ENCODE peak calls at places on chromosomes 11 and 22, in four cellular contexts. C is ovary, A is left ventricle myocardium inferior, F is cardiac muscle cell. O is an unnamed sample. For H3K9me3 and H3K4me1, the result is how much of the 10 kb centered on the place peaks cover.

GRCh38 chr22:50710221-50710620 is 27.8 kb upstream of the ACR start:
- DNase-seq in F (no peak), A (peak), C (no peak), O (peak)

GRCh38 chr11:8747173-8747572 is 64.6 kb downstream of the RPL27A start:
- DNase-seq in F (no peak), C (no peak), A (no peak), O (no peak)

GRCh38 chr11:12083380-12083779 is 27.0 kb upstream of the MICAL2 start:
- DNase-seq in C (no peak), A (no peak), F (no peak), O (no peak)

GRCh38 chr22:30312053-30312452 is 14.7 kb downstream of the TBC1D10A start:
- DNase-seq in F (no peak), A (no peak), C (no peak), O (no peak)

GRCh38 chr22:41948142-41948541 is 1.2 kb upstream of the CENPM start:
- DNase-seq in A (no peak), F (no peak), C (no peak), O (no peak)

GRCh38 chr11:83826078-83826477 is 539.9 kb upstream of the CCDC90B start:
- DNase-seq in C (no peak), F (no peak), A (no peak), O (no peak)

GRCh38 chr22:28791841-28792490 is 8.4 kb downstream of the XBP1 start:
- DNase-seq in A (no peak), C (no peak), F (no peak), O (no peak)

GRCh38 chr22:31509041-31509440 is 12.7 kb downstream of the SFI1 start:
- DNase-seq in A (no peak), F (no peak), C (no peak), O (no peak)

GRCh38 chr22:37925767-37926166 is 19.7 kb downstream of the MICALL1 start:
- DNase-seq in A (no peak), F (no peak), C (no peak), O (no peak)

GRCh38 chr22:31566484-31566883 is 70.1 kb downstream of the SFI1 start:
- DNase-seq in F (no peak), A (no peak), C (no peak), O (no peak)

GRCh38 chr11:95245038-95245437 is 14.0 kb upstream of the SESN3 start:
- DNase-seq in C (no peak), F (no peak), A (no peak), O (peak)

GRCh38 chr11:113971506-113972195 is 3.3 kb upstream of the HTR3A start:
- DNase-seq in F (no peak), C (no peak), A (no peak), O (no peak)

GRCh38 chr11:10540546-10540914 is 457 bp downstream of the RNF141 start:
- DNase-seq in F (peak), C (no peak), A (no peak), O (no peak)

GRCh38 chr11:130189492-130190210 is 30.1 kb downstream of the ST14 start:
- DNase-seq in F (no peak), A (no peak), C (no peak), O (no peak)

GRCh38 chr11:93817426-93818348 is 32.7 kb downstream of the VSTM5 start:
- DNase-seq in F (no peak), C (no peak), A (no peak), O (no peak)

GRCh38 chr11:103703437-103703836 is 333.0 kb upstream of the DDI1 start:
- DNase-seq in F (no peak), C (no peak), A (no peak), O (no peak)

GRCh38 chr11:33891714-33892327 is at the start of gene LMO2:
- DNase-seq in F (no peak), A (no peak), C (no peak), O (no peak)

GRCh38 chr22:22593964-22594656 is 35.0 kb upstream of the PRAME start:
- DNase-seq in C (no peak), A (no peak), F (no peak), O (no peak)

GRCh38 chr11:19816040-19816439 is 103.4 kb downstream of the NAV2 start:
- DNase-seq in A (no peak), C (no peak), F (no peak), O (no peak)

GRCh38 chr11:119432484-119433368 is 9.8 kb upstream of the THY1 start:
- DNase-seq in F (no peak), C (peak), A (no peak), O (no peak)

GRCh38 chr11:122598971-122599370 is 56.6 kb upstream of the UBASH3B start:
- DNase-seq in C (no peak), A (no peak), F (no peak), O (no peak)

GRCh38 chr11:578276-579035 is 2.2 kb downstream of the PHRF1 start:
- DNase-seq in F (no peak), A (no peak), C (no peak), O (no peak)

GRCh38 chr11:12141283-12141682 is 30.9 kb downstream of the MICAL2 start:
- DNase-seq in F (no peak), C (no peak), A (no peak), O (no peak)

GRCh38 chr22:27238935-27239510 is 562.5 kb downstream of the MN1 start:
- DNase-seq in C (peak), A (peak), F (peak), O (peak)

GRCh38 chr11:64876226-64876750 is 2.1 kb downstream of the EHD1 start:
- DNase-seq in C (no peak), F (no peak), A (no peak), O (no peak)

GRCh38 chr11:44361883-44362282 is 51.9 kb upstream of the ALX4 start:
- DNase-seq in A (no peak), C (no peak), F (no peak), O (no peak)

GRCh38 chr22:50696251-50696798 is 23.7 kb downstream of the SHANK3 start:
- DNase-seq in F (no peak), A (peak), C (peak), O (peak)

GRCh38 chr11:386483-386882 is 7.5 kb upstream of the PKP3 start:
- DNase-seq in A (no peak), F (no peak), C (no peak), O (no peak)

GRCh38 chr11:6674198-6674597 is 8.9 kb downstream of the MRPL17 start:
- DNase-seq in C (no peak), A (no peak), F (no peak), O (no peak)

GRCh38 chr11:29773656-29774264 is 243.1 kb downstream of the KCNA4 start:
- DNase-seq in A (peak), F (peak), C (no peak), O (peak)

GRCh38 chr11:71238285-71238875 is 14.0 kb downstream of the SHANK2 start:
- DNase-seq in F (no peak), A (no peak), C (no peak), O (peak)

GRCh38 chr11:71240061-71240690 is 12.2 kb downstream of the SHANK2 start:
- DNase-seq in C (no peak), F (no peak), A (no peak), O (peak)

GRCh38 chr11:71238941-71239340 is 13.4 kb downstream of the SHANK2 start:
- DNase-seq in A (no peak), C (no peak), F (no peak), O (peak)

GRCh38 chr11:71240865-71241691 is 11.3 kb downstream of the SHANK2 start:
- DNase-seq in A (no peak), F (no peak), C (no peak), O (peak)

DNA sequence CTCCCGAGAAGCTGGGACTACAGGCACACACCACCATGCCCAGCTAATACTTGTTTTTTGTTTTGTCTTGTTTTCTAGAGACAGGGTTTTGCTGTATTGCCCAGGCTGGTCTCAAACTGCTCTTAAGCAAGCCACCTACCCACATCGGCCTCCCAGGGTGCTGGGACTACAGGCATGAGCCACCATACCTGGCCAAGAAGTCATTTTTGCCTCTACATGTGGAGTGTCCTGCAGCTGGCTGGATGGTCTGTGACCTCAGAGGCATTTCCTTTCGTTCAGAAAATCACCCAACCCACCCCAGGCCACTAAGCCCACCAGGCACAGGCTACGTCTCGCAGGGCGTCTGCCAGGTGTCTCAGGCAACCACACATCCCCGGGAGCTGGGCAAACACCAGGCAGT is 12.8 kb downstream of the SHANK2 start:
- DNase-seq in C (no peak), A (no peak), F (no peak), O (peak)
- H3K9me3 ChIP-seq in C (under half), A (under half), F (under half), O (under half)

DNA sequence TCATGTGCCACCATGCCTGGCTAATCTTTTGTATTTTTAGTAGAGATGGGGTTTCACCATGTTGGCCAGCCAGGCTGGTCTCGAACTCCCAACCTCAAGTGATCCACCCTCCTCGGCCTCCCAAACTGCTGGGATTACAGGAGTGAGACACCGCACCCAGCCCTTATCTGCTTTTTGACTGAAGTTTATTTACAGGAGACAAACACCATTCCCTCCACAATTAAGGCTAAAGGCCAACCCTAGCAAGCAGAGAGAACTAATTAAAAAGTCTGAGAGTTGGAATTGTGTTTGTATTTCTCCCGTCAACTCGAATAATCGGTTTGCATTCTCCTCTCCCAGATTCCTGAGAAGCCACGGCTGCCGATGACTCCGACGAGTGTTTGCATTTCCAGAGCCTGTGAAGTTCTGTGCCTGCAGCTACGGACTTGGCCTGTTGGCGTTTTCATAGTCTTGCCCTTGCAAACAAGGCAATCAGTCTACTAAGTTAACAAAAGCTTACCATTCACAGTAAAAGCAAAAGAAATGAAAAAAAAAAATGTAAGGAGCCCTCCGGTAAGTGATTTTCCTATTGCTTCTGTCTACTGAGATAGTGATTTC is 73.3 kb upstream of the NUP50 start:
- DNase-seq in A (no peak), F (peak), C (no peak), O (no peak)
- H3K4me1 ChIP-seq in A (under half), F (under half), C (under half), O (under half)

GRCh38 chr11:3049430-3050243 is 7.6 kb downstream of the CARS1 start:
- DNase-seq in C (peak), F (no peak), A (peak), O (peak)
- H3K27ac ChIP-seq in C (no peak), F (no peak), A (peak), O (peak)

GRCh38 chr11:70862093-70862492 is 390.3 kb downstream of the SHANK2 start:
- DNase-seq in A (no peak), C (no peak), F (no peak), O (no peak)

GRCh38 chr11:70863186-70863585 is 389.2 kb downstream of the SHANK2 start:
- DNase-seq in F (no peak), A (no peak), C (no peak), O (no peak)

GRCh38 chr11:70861534-70861933 is 390.8 kb downstream of the SHANK2 start:
- DNase-seq in A (no peak), C (no peak), F (no peak), O (no peak)

GRCh38 chr11:70865356-70865755 is 387.0 kb downstream of the SHANK2 start:
- DNase-seq in F (no peak), C (no peak), A (no peak), O (no peak)

GRCh38 chr11:70863988-70864387 is 388.4 kb downstream of the SHANK2 start:
- DNase-seq in A (no peak), C (no peak), F (no peak), O (no peak)
- H3K9me3 ChIP-seq in A (under half), C (under half), F (under half), O (under half)

DNA sequence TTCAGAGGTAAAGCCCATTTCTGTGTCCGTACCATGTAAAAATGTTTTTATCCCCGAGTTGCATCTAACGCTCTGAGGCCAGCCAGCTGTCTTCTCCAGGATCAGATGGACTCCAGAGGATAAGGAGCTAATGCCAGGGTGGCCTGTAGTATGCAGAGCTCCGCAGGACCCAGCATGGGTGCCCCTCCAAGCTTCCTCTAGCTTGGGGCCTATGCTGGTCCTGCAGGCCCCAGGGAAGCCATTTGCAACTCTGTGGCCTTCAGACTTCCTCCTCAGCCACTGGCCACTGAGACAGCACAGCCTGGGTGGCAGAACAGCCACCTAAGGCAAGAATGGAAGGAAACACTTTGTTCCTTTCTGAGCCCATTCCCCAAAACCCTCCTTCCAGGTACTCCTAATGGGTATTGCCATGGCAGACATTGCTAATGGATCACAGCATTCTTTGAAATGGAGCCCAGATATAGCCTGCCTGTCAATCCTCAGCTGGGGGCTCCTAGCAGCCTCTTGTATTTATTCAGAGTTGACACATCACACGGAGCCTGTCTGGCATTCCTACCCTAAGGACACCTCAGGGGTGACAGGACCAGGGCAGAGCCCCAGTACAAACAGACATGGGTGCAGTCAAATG is 4.7 kb downstream of the ADA2 start:
- DNase-seq in A (no peak), C (no peak), F (no peak), O (no peak)
- H3K4me1 ChIP-seq in A (under half), C (under half), F (under half), O (under half)

DNA sequence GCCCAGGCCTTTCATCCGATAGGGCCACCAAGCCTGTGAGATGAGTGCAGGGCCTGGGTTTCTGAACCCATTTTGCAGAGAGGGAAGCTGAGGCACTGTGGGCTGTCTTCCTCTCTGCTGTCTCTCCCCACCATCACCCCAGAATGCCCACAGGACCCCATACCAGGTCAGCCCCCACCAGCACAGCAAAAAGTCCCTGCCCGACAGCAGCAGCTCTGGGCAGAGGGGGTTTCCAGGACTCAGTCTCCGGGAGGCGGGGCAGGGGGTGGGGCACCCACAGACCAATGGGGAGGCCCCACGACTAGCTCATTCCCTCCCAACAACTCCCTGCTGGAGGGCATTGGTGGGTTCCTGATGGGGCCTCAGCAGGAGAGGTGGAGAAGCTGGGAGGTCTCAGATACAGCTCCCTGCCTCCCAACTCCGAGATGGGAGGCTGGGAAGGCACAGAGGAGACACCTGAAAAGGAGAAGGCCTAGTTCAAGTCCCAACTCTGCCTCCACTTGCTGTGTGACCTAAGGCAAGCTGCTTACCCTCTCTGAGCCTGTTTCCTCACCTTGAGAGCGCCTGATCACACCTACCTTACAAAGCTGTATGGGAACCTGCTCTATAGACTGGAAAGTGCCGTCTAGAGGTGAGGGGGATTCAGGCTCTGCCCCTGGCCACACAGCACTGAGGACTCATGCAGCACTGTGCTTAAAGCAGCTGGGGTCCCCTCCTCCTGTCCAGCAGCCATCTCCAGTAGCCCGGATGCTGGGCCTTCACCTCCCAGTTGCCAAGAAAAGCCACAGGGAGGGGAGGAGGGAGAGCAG is 3.5 kb downstream of the CBX7 start:
- DNase-seq in A (peak), C (peak), F (no peak), O (no peak)
- H3K27ac ChIP-seq in A (peak), C (peak), F (no peak), O (no peak)

DNA sequence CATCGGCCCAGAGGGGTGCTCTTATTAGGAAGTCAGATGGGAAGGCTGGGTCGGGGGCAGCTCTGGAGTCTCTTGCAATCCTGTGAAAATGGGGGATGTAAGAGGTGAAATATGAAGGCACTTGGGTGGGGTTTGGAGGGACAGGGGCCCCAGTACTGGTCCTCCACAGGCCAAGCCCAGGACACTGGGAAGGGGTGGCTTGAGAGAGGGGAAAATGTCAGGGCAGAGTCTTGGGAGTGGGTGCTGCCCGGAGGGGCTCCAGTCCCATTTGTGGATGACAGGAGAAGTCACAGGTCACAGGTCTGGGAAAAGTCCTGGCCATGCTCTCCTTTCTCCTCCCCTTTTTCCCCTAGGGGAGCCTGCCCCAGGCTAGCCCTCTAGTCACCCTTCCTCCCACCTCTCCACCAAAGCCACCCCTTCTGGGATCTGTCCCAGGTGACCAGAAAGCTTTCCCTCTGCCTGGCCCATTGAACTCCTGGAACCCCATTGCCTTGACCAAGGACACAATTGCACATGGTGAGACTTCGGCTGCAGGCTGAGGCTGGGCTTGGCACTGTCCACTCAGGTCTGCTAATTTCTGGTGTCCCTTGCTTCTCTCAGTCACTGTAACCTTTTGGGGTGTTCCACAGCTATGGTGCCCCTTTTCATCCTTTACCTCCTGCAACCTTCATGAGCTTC is 1465.0 kb downstream of the TBC1D22A start:
- DNase-seq in F (no peak), C (no peak), A (no peak), O (no peak)
- H3K9me3 ChIP-seq in F (under half), C (under half), A (under half), O (under half)

GRCh38 chr11:86196924-86197323 is 47.6 kb upstream of the EED start:
- DNase-seq in C (no peak), A (no peak), F (no peak), O (no peak)

GRCh38 chr11:86197448-86197847 is 47.1 kb upstream of the EED start:
- DNase-seq in F (no peak), C (no peak), A (no peak), O (no peak)

GRCh38 chr11:86194998-86195397 is 49.6 kb upstream of the EED start:
- DNase-seq in A (no peak), F (no peak), C (no peak), O (no peak)

GRCh38 chr11:86196291-86196690 is 48.3 kb upstream of the EED start:
- DNase-seq in A (no peak), F (no peak), C (no peak), O (no peak)

DNA sequence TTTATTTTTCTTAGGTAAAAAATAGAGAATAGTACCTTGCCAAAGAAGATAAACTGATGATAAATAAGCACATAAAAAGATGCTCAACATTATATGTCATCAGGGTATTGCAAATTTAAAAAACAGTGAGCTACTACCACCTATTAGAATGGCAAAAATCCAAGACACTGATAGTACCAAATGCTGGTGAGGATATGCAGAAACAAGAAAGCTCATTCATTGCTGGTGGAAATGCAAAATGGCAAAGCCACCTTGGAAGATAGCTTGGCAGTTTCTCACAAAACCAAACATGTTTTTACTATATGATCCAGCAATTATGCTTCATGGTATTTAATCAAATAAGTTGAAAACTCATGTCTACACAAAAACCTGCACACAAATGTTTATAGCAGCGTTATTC is 46.4 kb upstream of the EED start:
- DNase-seq in A (no peak), F (no peak), C (no peak), O (no peak)
- H3K4me1 ChIP-seq in A (under half), F (under half), C (under half), O (under half)